ENCODE peak calls at places on chromosomes 13 and 19, in ten cellular contexts. One of them, this sample, is unnamed.

GRCh38 chr13:73168993-73169401 is 110.2 kb downstream of the KLF5 start:
- DNase-seq in GOT3: no peak
- DNase-seq in hippocampal formation: no peak
- DNase-seq in HCT116: no peak
- DNase-seq in skeletal muscle cell: no peak
- DNase-seq in CD4-positive, alpha-beta T cell: no peak
- DNase-seq in uterus: no peak
- DNase-seq in C1 segment of cervical spinal cord: no peak
- DNase-seq in mucosa of gallbladder: no peak
- DNase-seq in CD8-positive, alpha-beta memory T cell: no peak
- DNase-seq in this sample: no peak

GRCh38 chr19:55546822-55547614 is 1.7 kb upstream of the SBK3 start:
- DNase-seq in GOT3: no peak
- DNase-seq in hippocampal formation: no peak
- DNase-seq in HCT116: no peak
- DNase-seq in skeletal muscle cell: peak
- DNase-seq in CD4-positive, alpha-beta T cell: no peak
- DNase-seq in uterus: peak
- DNase-seq in C1 segment of cervical spinal cord: peak
- DNase-seq in mucosa of gallbladder: peak
- DNase-seq in CD8-positive, alpha-beta memory T cell: no peak
- DNase-seq in this sample: no peak

GRCh38 chr19:53112286-53112685 is 9.1 kb upstream of the ZNF160 start:
- DNase-seq in GOT3: no peak
- DNase-seq in hippocampal formation: no peak
- DNase-seq in HCT116: no peak
- DNase-seq in skeletal muscle cell: no peak
- DNase-seq in CD4-positive, alpha-beta T cell: no peak
- DNase-seq in uterus: no peak
- DNase-seq in C1 segment of cervical spinal cord: no peak
- DNase-seq in mucosa of gallbladder: no peak
- DNase-seq in CD8-positive, alpha-beta memory T cell: no peak
- DNase-seq in this sample: no peak

GRCh38 chr13:48009298-48009697 is 8.2 kb upstream of the SUCLA2 start:
- DNase-seq in GOT3: no peak
- DNase-seq in hippocampal formation: no peak
- DNase-seq in HCT116: no peak
- DNase-seq in skeletal muscle cell: peak
- DNase-seq in CD4-positive, alpha-beta T cell: no peak
- DNase-seq in uterus: no peak
- DNase-seq in C1 segment of cervical spinal cord: no peak
- DNase-seq in mucosa of gallbladder: no peak
- DNase-seq in CD8-positive, alpha-beta memory T cell: no peak
- DNase-seq in this sample: no peak

GRCh38 chr19:3690551-3691371 is 9.5 kb downstream of the PIP5K1C start:
- DNase-seq in GOT3: no peak
- DNase-seq in hippocampal formation: no peak
- DNase-seq in HCT116: no peak
- DNase-seq in skeletal muscle cell: no peak
- DNase-seq in CD4-positive, alpha-beta T cell: no peak
- DNase-seq in uterus: no peak
- DNase-seq in C1 segment of cervical spinal cord: no peak
- DNase-seq in mucosa of gallbladder: no peak
- DNase-seq in CD8-positive, alpha-beta memory T cell: no peak
- DNase-seq in this sample: no peak

GRCh38 chr13:80251403-80251802 is 89.5 kb downstream of the SPRY2 start:
- DNase-seq in GOT3: no peak
- DNase-seq in hippocampal formation: no peak
- DNase-seq in HCT116: no peak
- DNase-seq in skeletal muscle cell: peak
- DNase-seq in CD4-positive, alpha-beta T cell: no peak
- DNase-seq in uterus: no peak
- DNase-seq in C1 segment of cervical spinal cord: no peak
- DNase-seq in mucosa of gallbladder: no peak
- DNase-seq in CD8-positive, alpha-beta memory T cell: no peak
- DNase-seq in this sample: no peak

GRCh38 chr19:43820861-43821215 is 6.3 kb upstream of the ZNF283 start:
- DNase-seq in GOT3: no peak
- DNase-seq in hippocampal formation: no peak
- DNase-seq in HCT116: no peak
- DNase-seq in skeletal muscle cell: no peak
- DNase-seq in CD4-positive, alpha-beta T cell: no peak
- DNase-seq in uterus: no peak
- DNase-seq in C1 segment of cervical spinal cord: no peak
- DNase-seq in mucosa of gallbladder: no peak
- DNase-seq in CD8-positive, alpha-beta memory T cell: no peak
- DNase-seq in this sample: no peak

GRCh38 chr13:101514695-101515275 is 62.3 kb downstream of the ITGBL1 start:
- DNase-seq in GOT3: no peak
- DNase-seq in hippocampal formation: no peak
- DNase-seq in HCT116: peak
- DNase-seq in skeletal muscle cell: no peak
- DNase-seq in CD4-positive, alpha-beta T cell: no peak
- DNase-seq in uterus: no peak
- DNase-seq in C1 segment of cervical spinal cord: no peak
- DNase-seq in mucosa of gallbladder: peak
- DNase-seq in CD8-positive, alpha-beta memory T cell: no peak
- DNase-seq in this sample: no peak

GRCh38 chr13:70098669-70099068 is 9.0 kb upstream of the ATXN8OS start:
- DNase-seq in GOT3: no peak
- DNase-seq in hippocampal formation: no peak
- DNase-seq in HCT116: peak
- DNase-seq in skeletal muscle cell: no peak
- DNase-seq in CD4-positive, alpha-beta T cell: no peak
- DNase-seq in uterus: no peak
- DNase-seq in C1 segment of cervical spinal cord: no peak
- DNase-seq in mucosa of gallbladder: no peak
- DNase-seq in CD8-positive, alpha-beta memory T cell: no peak
- DNase-seq in this sample: no peak

GRCh38 chr13:27375686-27376326 is 48.6 kb upstream of the GTF3A start:
- DNase-seq in GOT3: no peak
- DNase-seq in hippocampal formation: no peak
- DNase-seq in HCT116: peak
- DNase-seq in skeletal muscle cell: peak
- DNase-seq in CD4-positive, alpha-beta T cell: peak
- DNase-seq in uterus: peak
- DNase-seq in C1 segment of cervical spinal cord: no peak
- DNase-seq in mucosa of gallbladder: peak
- DNase-seq in CD8-positive, alpha-beta memory T cell: peak
- DNase-seq in this sample: peak

GRCh38 chr19:44212865-44213346 is 574 bp downstream of the ZNF227 start:
- DNase-seq in GOT3: no peak
- DNase-seq in hippocampal formation: no peak
- DNase-seq in HCT116: no peak
- DNase-seq in skeletal muscle cell: no peak
- DNase-seq in CD4-positive, alpha-beta T cell: no peak
- DNase-seq in uterus: no peak
- DNase-seq in C1 segment of cervical spinal cord: no peak
- DNase-seq in mucosa of gallbladder: no peak
- DNase-seq in CD8-positive, alpha-beta memory T cell: no peak
- DNase-seq in this sample: no peak

GRCh38 chr19:38555200-38555599 is 62.6 kb downstream of the MAP4K1 start:
- DNase-seq in GOT3: no peak
- DNase-seq in hippocampal formation: no peak
- DNase-seq in HCT116: no peak
- DNase-seq in skeletal muscle cell: no peak
- DNase-seq in CD4-positive, alpha-beta T cell: no peak
- DNase-seq in uterus: no peak
- DNase-seq in C1 segment of cervical spinal cord: no peak
- DNase-seq in mucosa of gallbladder: no peak
- DNase-seq in CD8-positive, alpha-beta memory T cell: no peak
- DNase-seq in this sample: no peak

GRCh38 chr13:47298506-47298905 is 401.7 kb upstream of the HTR2A start:
- DNase-seq in GOT3: no peak
- DNase-seq in hippocampal formation: no peak
- DNase-seq in HCT116: no peak
- DNase-seq in skeletal muscle cell: no peak
- DNase-seq in CD4-positive, alpha-beta T cell: no peak
- DNase-seq in uterus: no peak
- DNase-seq in C1 segment of cervical spinal cord: no peak
- DNase-seq in mucosa of gallbladder: no peak
- DNase-seq in CD8-positive, alpha-beta memory T cell: no peak
- DNase-seq in this sample: no peak

GRCh38 chr13:110309661-110310524 is 2.8 kb downstream of the COL4A2 start:
- DNase-seq in GOT3: no peak
- DNase-seq in hippocampal formation: no peak
- DNase-seq in HCT116: no peak
- DNase-seq in skeletal muscle cell: no peak
- DNase-seq in CD4-positive, alpha-beta T cell: no peak
- DNase-seq in uterus: no peak
- DNase-seq in C1 segment of cervical spinal cord: no peak
- DNase-seq in mucosa of gallbladder: no peak
- DNase-seq in CD8-positive, alpha-beta memory T cell: no peak
- DNase-seq in this sample: no peak

GRCh38 chr13:24221007-24221406 is 60.5 kb downstream of the SPATA13 start:
- DNase-seq in GOT3: no peak
- DNase-seq in hippocampal formation: no peak
- DNase-seq in HCT116: no peak
- DNase-seq in skeletal muscle cell: no peak
- DNase-seq in CD4-positive, alpha-beta T cell: no peak
- DNase-seq in uterus: no peak
- DNase-seq in C1 segment of cervical spinal cord: no peak
- DNase-seq in mucosa of gallbladder: no peak
- DNase-seq in CD8-positive, alpha-beta memory T cell: no peak
- DNase-seq in this sample: no peak

GRCh38 chr19:49098795-49099194 is 13.5 kb downstream of the SNRNP70 start:
- DNase-seq in GOT3: no peak
- DNase-seq in hippocampal formation: no peak
- DNase-seq in HCT116: no peak
- DNase-seq in skeletal muscle cell: no peak
- DNase-seq in CD4-positive, alpha-beta T cell: no peak
- DNase-seq in uterus: no peak
- DNase-seq in C1 segment of cervical spinal cord: no peak
- DNase-seq in mucosa of gallbladder: no peak
- DNase-seq in CD8-positive, alpha-beta memory T cell: no peak
- DNase-seq in this sample: no peak

GRCh38 chr19:33055718-33056117 is 9.0 kb downstream of the RHPN2 start:
- DNase-seq in GOT3: no peak
- DNase-seq in hippocampal formation: no peak
- DNase-seq in HCT116: no peak
- DNase-seq in skeletal muscle cell: no peak
- DNase-seq in CD4-positive, alpha-beta T cell: no peak
- DNase-seq in uterus: no peak
- DNase-seq in C1 segment of cervical spinal cord: no peak
- DNase-seq in mucosa of gallbladder: no peak
- DNase-seq in CD8-positive, alpha-beta memory T cell: no peak
- DNase-seq in this sample: no peak

GRCh38 chr13:50529154-50529882 is 314.2 kb downstream of the DLEU7 start:
- DNase-seq in GOT3: peak
- DNase-seq in hippocampal formation: peak
- DNase-seq in HCT116: peak
- DNase-seq in skeletal muscle cell: peak
- DNase-seq in CD4-positive, alpha-beta T cell: no peak
- DNase-seq in uterus: peak
- DNase-seq in C1 segment of cervical spinal cord: no peak
- DNase-seq in mucosa of gallbladder: peak
- DNase-seq in CD8-positive, alpha-beta memory T cell: no peak
- DNase-seq in this sample: no peak

This sample was measured in activated T-helper 2 cell treated with anti-CD3 and anti-CD28 coated beads, Interferon-gamma antibody, Interleukin-2, Interleukin-4, amounts not matched to agents 10 μg/mL and 5 μg/mL and 100 μg/mL, durations not matched to agents 14 hours and 24 hours and 36 hours.